ENCODE peak calls at places on chromosomes 12 and 14, in four cellular contexts. One of them, this sample, is unnamed.

GRCh38 chr12:102454808-102455760 is 25.3 kb downstream of the IGF1 start:
- DNase-seq in K562: no peak
- DNase-seq in WTC11: no peak
- DNase-seq in HepG2: peak
- DNase-seq in this sample: no peak

GRCh38 chr12:124645530-124646244 is 78.3 kb upstream of the NCOR2 start:
- DNase-seq in K562: no peak
- DNase-seq in WTC11: no peak
- DNase-seq in HepG2: no peak
- DNase-seq in this sample: no peak

GRCh38 chr12:95116773-95117172 is 43.4 kb upstream of the NR2C1 start:
- DNase-seq in K562: no peak
- DNase-seq in WTC11: no peak
- DNase-seq in HepG2: no peak
- DNase-seq in this sample: peak

GRCh38 chr14:38404100-38404541 is 148.2 kb upstream of the CLEC14A start:
- DNase-seq in K562: no peak
- DNase-seq in WTC11: no peak
- DNase-seq in HepG2: no peak
- DNase-seq in this sample: no peak

GRCh38 chr12:5650804-5651461 is 219.0 kb downstream of the NTF3 start:
- DNase-seq in K562: no peak
- DNase-seq in WTC11: no peak
- DNase-seq in HepG2: no peak
- DNase-seq in this sample: no peak

GRCh38 chr14:49497725-49498348 is 88.3 kb downstream of the RPS29 start:
- DNase-seq in K562: peak
- DNase-seq in WTC11: no peak
- DNase-seq in HepG2: peak
- DNase-seq in this sample: peak

GRCh38 chr14:43116341-43116740 is 1390.7 kb downstream of the FSCB start:
- DNase-seq in K562: no peak
- DNase-seq in WTC11: no peak
- DNase-seq in HepG2: no peak
- DNase-seq in this sample: no peak

GRCh38 chr12:63495974-63496373 is 172.3 kb downstream of the DPY19L2 start:
- DNase-seq in K562: no peak
- DNase-seq in WTC11: no peak
- DNase-seq in HepG2: no peak
- DNase-seq in this sample: no peak

GRCh38 chr14:84228702-84229101 is 1301.2 kb upstream of the FLRT2 start:
- DNase-seq in K562: no peak
- DNase-seq in WTC11: no peak
- DNase-seq in HepG2: no peak
- DNase-seq in this sample: no peak

GRCh38 chr12:121805171-121805687 is 1.4 kb downstream of the SETD1B start:
- DNase-seq in K562: no peak
- DNase-seq in WTC11: no peak
- DNase-seq in HepG2: no peak
- DNase-seq in this sample: no peak

GRCh38 chr14:29671034-29671433 is 256.6 kb downstream of the PRKD1 start:
- DNase-seq in K562: no peak
- DNase-seq in WTC11: no peak
- DNase-seq in HepG2: no peak
- DNase-seq in this sample: no peak

DNA sequence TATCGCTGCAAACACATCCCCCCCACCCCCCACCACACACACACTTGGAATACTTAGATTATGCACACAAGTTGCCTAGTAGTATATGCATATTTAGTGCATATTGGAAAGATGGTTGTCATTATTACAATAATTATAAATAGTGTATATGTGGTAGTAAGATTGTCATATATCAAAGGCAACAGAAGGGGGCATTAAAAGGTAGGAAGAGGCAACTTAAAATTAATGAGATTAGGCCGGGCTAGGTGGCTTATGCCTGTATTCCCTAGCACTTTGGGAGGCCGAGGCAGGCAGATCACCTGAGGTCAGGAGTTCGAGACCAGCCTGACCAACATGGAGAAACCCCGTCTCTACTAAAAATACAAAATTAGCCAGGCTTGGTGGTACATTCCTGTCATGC is 52.1 kb downstream of the GSC start:
- DNase-seq in K562: no peak
- DNase-seq in WTC11: no peak
- DNase-seq in HepG2: no peak
- DNase-seq in this sample: no peak
- TF ChIP-seq ETV6 in K562: no peak
- TF ChIP-seq ETV6 in WTC11: no peak
- TF ChIP-seq ETV6 in HepG2: no peak
- TF ChIP-seq ETV6 in this sample: no peak

GRCh38 chr12:43580601-43581000 is 28.6 kb upstream of the ADAMTS20 start:
- DNase-seq in K562: no peak
- DNase-seq in WTC11: no peak
- DNase-seq in HepG2: no peak
- DNase-seq in this sample: no peak
- TF ChIP-seq CREM in K562: no peak
- TF ChIP-seq CREM in WTC11: no peak
- TF ChIP-seq CREM in HepG2: no peak
- TF ChIP-seq CREM in this sample: no peak

GRCh38 chr14:47675489-47676300 is at the start of gene MDGA2:
- DNase-seq in K562: no peak
- DNase-seq in WTC11: peak
- DNase-seq in HepG2: no peak
- DNase-seq in this sample: no peak

GRCh38 chr14:47674148-47674545 is 1.3 kb downstream of the MDGA2 start:
- DNase-seq in K562: no peak
- DNase-seq in WTC11: peak
- DNase-seq in HepG2: no peak
- DNase-seq in this sample: no peak

GRCh38 chr14:47676301-47676617 is 854 bp upstream of the MDGA2 start:
- DNase-seq in K562: no peak
- DNase-seq in WTC11: no peak
- DNase-seq in HepG2: no peak
- DNase-seq in this sample: no peak

GRCh38 chr14:47675239-47675488 is 241 bp downstream of the MDGA2 start:
- DNase-seq in K562: no peak
- DNase-seq in WTC11: no peak
- DNase-seq in HepG2: no peak
- DNase-seq in this sample: no peak

DNA sequence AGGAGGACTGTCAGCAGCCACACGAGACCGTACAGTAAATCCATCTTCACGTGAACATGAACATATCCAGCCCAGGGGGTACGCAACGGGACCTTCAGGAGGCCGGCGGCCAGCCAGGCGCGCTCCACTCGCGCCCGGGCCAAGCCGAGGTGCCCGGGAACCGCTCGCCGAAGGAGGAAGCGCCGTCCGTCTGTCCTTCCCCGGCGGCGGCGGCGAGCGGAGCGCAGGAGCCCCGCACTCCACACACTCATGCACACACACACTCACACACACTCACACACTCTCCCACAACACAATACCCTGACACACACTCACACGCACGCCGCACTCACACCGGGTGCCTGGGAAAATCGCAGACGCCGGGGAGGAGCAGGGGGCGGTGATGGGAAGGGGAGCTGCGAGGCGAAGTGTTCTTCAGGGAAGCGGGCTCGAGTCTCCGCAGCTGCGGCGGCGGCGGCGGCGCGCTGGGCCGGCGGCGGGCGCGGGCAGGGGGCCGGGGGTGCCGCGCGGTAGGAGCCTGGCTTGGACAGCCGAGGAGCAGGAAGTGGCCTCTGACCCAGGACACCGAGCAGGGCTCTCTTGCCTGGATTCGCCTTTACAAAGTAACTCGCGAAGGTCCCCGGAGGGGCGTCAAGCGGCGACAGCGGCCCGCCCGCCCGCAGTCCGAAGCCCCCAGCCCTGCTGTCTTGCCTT is 713 bp downstream of the MDGA2 start:
- DNase-seq in K562: no peak
- DNase-seq in WTC11: peak
- DNase-seq in HepG2: no peak
- DNase-seq in this sample: no peak
- TF ChIP-seq ETV6 in K562: no peak
- TF ChIP-seq ETV6 in WTC11: no peak
- TF ChIP-seq ETV6 in HepG2: no peak
- TF ChIP-seq ETV6 in this sample: no peak

GRCh38 chr14:27327095-27327494 is 729.3 kb upstream of the NOVA1 start:
- DNase-seq in K562: no peak
- DNase-seq in WTC11: no peak
- DNase-seq in HepG2: no peak
- DNase-seq in this sample: no peak
- TF ChIP-seq CREM in K562: no peak
- TF ChIP-seq CREM in WTC11: no peak
- TF ChIP-seq CREM in HepG2: no peak
- TF ChIP-seq CREM in this sample: no peak

GRCh38 chr12:84594157-84594556 is 318.4 kb downstream of the SLC6A15 start:
- DNase-seq in K562: no peak
- DNase-seq in WTC11: no peak
- DNase-seq in HepG2: no peak
- DNase-seq in this sample: no peak

GRCh38 chr12:84601483-84601882 is 311.1 kb downstream of the SLC6A15 start:
- DNase-seq in K562: no peak
- DNase-seq in WTC11: no peak
- DNase-seq in HepG2: no peak
- DNase-seq in this sample: no peak

GRCh38 chr12:84596276-84596675 is 316.3 kb downstream of the SLC6A15 start:
- DNase-seq in K562: no peak
- DNase-seq in WTC11: no peak
- DNase-seq in HepG2: no peak
- DNase-seq in this sample: no peak

GRCh38 chr12:84604541-84604940 is 308.1 kb downstream of the SLC6A15 start:
- DNase-seq in K562: no peak
- DNase-seq in WTC11: no peak
- DNase-seq in HepG2: no peak
- DNase-seq in this sample: no peak

GRCh38 chr12:84599539-84599938 is 313.1 kb downstream of the SLC6A15 start:
- DNase-seq in K562: no peak
- DNase-seq in WTC11: no peak
- DNase-seq in HepG2: no peak
- DNase-seq in this sample: no peak
- TF ChIP-seq ETV6 in K562: no peak
- TF ChIP-seq ETV6 in WTC11: no peak
- TF ChIP-seq ETV6 in HepG2: no peak
- TF ChIP-seq ETV6 in this sample: no peak

DNA sequence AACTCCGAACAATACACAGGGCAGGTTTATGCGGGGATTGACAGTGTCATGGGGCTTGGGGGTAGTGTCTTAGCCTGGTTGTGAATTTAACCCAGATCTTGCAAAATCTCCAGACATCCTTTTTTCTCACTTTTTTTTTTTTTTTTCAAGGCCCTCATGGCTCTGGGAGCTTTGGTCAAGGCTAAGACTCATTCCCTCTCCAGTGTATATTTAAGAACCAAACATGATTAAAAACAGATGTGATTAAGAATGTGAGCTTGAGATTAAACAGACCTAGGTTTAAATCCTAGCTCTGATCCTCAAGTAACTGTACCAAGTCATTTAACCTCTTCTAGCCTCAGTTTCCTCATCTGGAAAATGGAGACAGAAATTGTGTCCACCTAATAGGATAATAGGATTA is 151.7 kb upstream of the FUT8 start:
- DNase-seq in K562: no peak
- DNase-seq in WTC11: no peak
- DNase-seq in HepG2: no peak
- DNase-seq in this sample: no peak
- TF ChIP-seq CREM in K562: no peak
- TF ChIP-seq CREM in WTC11: no peak
- TF ChIP-seq CREM in HepG2: no peak
- TF ChIP-seq CREM in this sample: no peak

This sample was measured in GM12878.